ENCODE peak calls at places on chromosomes 13 and 19, in six cellular contexts. W is breast epithelium; K is BE2C; U is GM10248; A is CD4-positive, alpha-beta T cell; H is cardiac muscle cell. E is an unnamed sample.

GRCh38 chr19:35107541-35107939 is 8.1 kb upstream of the FXYD3 start:
- DNase-seq in U (no peak), A (no peak), H (peak; percentile 79), W (peak; percentile 78), K (no peak), E (no peak)

GRCh38 chr19:2249880-2250764 is 999 bp downstream of the AMH start:
- DNase-seq in K (peak; percentile 21), A (no peak), W (no peak), H (no peak), U (no peak), E (no peak)

GRCh38 chr19:51389143-51389542 is 1.2 kb downstream of the C19orf84 start:
- DNase-seq in A (no peak), W (no peak), H (no peak), U (no peak), K (no peak), E (no peak)

GRCh38 chr13:30551194-30551593 is 66.5 kb upstream of the USPL1 start:
- DNase-seq in A (no peak), W (no peak), U (peak; percentile 45), H (peak; percentile 52), K (no peak), E (no peak)

GRCh38 chr13:42803563-42804212 is 22.3 kb downstream of the FAM216B start:
- DNase-seq in U (no peak), W (no peak), H (peak; percentile 37), K (no peak), A (no peak), E (no peak)

GRCh38 chr19:29303707-29304090 is 90.7 kb upstream of the UQCRFS1 start:
- DNase-seq in U (no peak), W (no peak), H (no peak), K (no peak), A (no peak), E (no peak)

GRCh38 chr13:112954488-112955270 is 14.3 kb upstream of the MCF2L start:
- DNase-seq in K (no peak), W (no peak), H (no peak), A (no peak), U (no peak), E (no peak)

GRCh38 chr13:60328073-60328472 is 68.9 kb upstream of the TDRD3 start:
- DNase-seq in H (no peak), K (no peak), W (no peak), A (no peak), U (no peak), E (no peak)

GRCh38 chr19:40221858-40222619 is 3.9 kb upstream of the TTC9B start:
- DNase-seq in H (peak; percentile 93), U (peak; percentile 91), K (peak; percentile 82), W (peak; percentile 67), A (peak; percentile 58), E (peak; percentile 82)

GRCh38 chr13:113981201-113981605 is 7.3 kb upstream of the C13orf46 start:
- DNase-seq in U (no peak), A (no peak), W (peak; percentile 81), H (no peak), K (no peak), E (no peak)

GRCh38 chr13:36882829-36883390 is 37.1 kb downstream of the SMAD9 start:
- DNase-seq in A (no peak), U (no peak), W (no peak), H (no peak), K (no peak), E (no peak)

GRCh38 chr13:77000475-77000874 is 8.6 kb downstream of the CLN5 start:
- DNase-seq in W (no peak), K (no peak), H (peak; percentile 72), U (no peak), A (no peak), E (no peak)

GRCh38 chr19:36215276-36216171 is 618 bp downstream of the ZNF146 start:
- DNase-seq in A (no peak), H (peak; percentile 60), W (no peak), K (peak; percentile 17), U (peak; percentile 22), E (peak; percentile 11)

GRCh38 chr13:41501281-41501680 is 43.9 kb downstream of the RGCC start:
- DNase-seq in K (no peak), U (no peak), A (no peak), H (no peak), W (no peak), E (no peak)

GRCh38 chr13:41500501-41500900 is 43.2 kb downstream of the RGCC start:
- DNase-seq in A (peak; percentile 56), K (no peak), W (no peak), U (no peak), H (no peak), E (no peak)

GRCh38 chr13:41502021-41502420 is 44.7 kb downstream of the RGCC start:
- DNase-seq in A (no peak), K (no peak), H (no peak), W (no peak), U (no peak), E (no peak)

GRCh38 chr13:41497436-41497835 is 40.1 kb downstream of the RGCC start:
- DNase-seq in W (no peak), K (no peak), H (no peak), U (no peak), A (no peak), E (no peak)

DNA sequence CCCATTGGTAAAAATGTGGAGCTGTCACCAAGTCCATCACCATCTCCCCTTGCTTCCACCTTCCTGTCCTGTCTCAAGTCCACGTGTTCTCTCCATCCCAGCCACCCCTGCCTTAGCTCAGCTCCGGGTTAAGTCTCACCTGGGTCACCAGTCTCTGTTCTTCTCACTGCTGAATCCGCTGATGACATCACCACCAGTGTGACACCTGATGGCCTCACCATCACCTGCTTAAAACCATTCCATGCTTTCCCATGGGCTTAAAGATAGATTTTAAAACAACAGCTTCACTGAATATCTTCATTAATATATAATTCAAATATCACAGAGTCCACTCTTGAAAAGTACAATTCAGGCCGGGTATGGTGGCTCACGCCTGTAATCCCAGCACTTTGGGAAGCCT is 42.1 kb downstream of the RGCC start:
- DNase-seq in K (no peak), W (no peak), U (no peak), A (no peak), H (no peak), E (no peak)
- TF ChIP-seq CTCF in K (no peak), W (no peak), U (no peak), A (no peak), H (no peak), E (no peak)

GRCh38 chr19:3368848-3369336 is 2.5 kb downstream of the NFIC start:
- DNase-seq in W (no peak), H (peak; percentile 56), K (no peak), A (no peak), U (no peak), E (no peak)
- TF ChIP-seq CTCF in W (no peak), H (no peak), K (no peak), A (no peak), U (no peak), E (no peak)

DNA sequence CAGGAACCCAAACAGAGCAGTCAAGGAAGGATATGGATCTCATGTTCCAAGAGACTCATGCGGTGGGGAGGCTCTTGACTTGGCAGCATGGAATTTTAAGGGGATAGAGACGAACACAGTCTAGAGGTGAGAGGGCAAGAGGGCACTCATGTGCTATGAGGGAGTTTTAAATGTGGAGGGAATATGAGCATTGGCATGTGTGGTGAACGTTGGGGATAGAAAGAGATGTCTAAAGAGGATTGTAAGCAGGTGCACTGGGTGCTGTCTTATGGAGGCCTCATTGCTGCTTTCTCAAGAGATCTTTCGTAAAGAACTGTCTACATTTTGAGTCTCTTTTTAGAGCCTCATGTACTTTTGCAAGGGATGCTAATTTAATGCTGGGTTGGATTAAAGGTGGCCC is 600.3 kb upstream of the GPC6 start:
- DNase-seq in K (no peak), U (no peak), W (no peak), H (no peak), A (no peak), E (no peak)
- TF ChIP-seq CTCF in K (no peak), U (no peak), W (no peak), H (no peak), A (no peak), E (no peak)

GRCh38 chr13:21034602-21035190 is 26.7 kb downstream of the LATS2 start:
- DNase-seq in A (no peak), K (no peak), W (no peak), U (peak; percentile 35), H (peak; percentile 66), E (peak; percentile 32)
- TF ChIP-seq CTCF in A (no peak), K (peak; percentile 8), W (no peak), U (peak; percentile 40), H (peak; percentile 45), E (no peak)

DNA sequence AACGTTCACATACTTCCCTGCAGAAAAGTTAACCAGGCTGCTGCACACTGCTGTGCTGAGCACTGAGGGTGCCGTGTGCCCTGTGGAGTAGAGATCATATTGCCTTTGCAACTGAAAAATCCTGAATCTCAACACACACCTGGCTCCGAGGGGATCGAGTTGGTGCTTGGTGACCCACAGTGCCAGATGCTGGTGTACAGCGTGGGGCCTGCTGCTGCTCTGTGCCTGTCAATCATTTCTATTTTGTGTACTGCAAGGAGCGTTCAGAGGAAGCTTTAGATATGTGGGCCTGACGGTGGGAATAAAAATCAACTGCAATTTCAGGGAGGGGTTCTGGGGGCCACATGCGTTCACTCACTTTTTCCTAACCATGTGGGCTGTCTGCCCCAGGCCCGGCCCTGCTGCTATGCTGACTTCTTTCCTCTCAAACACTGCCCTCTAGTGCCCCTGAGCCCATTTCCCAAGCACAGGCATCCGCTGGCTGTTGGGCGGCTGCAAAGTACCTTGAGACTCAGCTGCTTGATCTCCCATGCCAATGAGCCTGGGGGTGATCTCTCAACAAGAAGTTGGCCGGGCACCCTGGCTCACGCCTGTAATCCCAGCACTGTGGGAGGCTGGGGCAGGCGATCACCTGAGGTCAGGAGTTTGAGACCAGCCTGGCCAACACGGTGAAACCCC is 9.7 kb upstream of the LENG8 start:
- DNase-seq in A (no peak), U (no peak), W (peak; percentile 84), H (peak; percentile 61), K (peak; percentile 66), E (peak; percentile 63)
- TF ChIP-seq CTCF in A (no peak), U (peak; percentile 33), W (no peak), H (peak; percentile 65), K (peak; percentile 76), E (peak; percentile 46)

GRCh38 chr13:27406178-27406939 is 18.1 kb upstream of the GTF3A start:
- DNase-seq in K (peak; percentile 30), H (peak; percentile 56), A (peak; percentile 7), U (peak; percentile 53), W (no peak), E (no peak)
- TF ChIP-seq CTCF in K (peak; percentile 72), H (peak; percentile 53), A (peak; percentile 67), U (peak; percentile 39), W (no peak), E (peak; percentile 47)

GRCh38 chr19:45178262-45179062 is at the start of gene BLOC1S3:
- DNase-seq in K (peak; percentile 100), U (peak; percentile 97), W (peak; percentile 100), A (peak; percentile 100), H (peak; percentile 100), E (peak; percentile 100)
- TF ChIP-seq CTCF in K (peak; percentile 41), U (peak; percentile 40), W (peak; percentile 51), A (peak; percentile 32), H (peak; percentile 38), E (peak; percentile 38)

DNA sequence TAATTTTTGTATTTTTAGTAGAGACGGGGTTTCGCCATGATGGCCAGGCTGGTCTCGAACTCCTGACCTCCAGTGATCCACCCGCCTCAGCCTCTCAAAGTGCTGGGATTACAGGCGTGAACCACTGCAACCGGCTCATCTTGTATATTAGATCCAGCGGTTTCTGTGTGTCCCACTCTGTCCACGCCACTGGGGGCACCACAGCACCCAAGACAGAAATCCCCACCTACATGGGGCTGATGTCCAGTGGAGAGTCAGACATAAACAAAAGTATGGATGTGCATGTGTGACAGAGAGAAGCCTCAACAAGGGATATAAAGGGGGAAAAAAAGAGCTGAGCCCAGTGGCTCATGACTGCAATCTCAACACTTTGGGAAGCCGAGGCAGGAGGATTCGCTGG is 65.8 kb upstream of the ADGRE5 start:
- DNase-seq in U (no peak), H (no peak), W (no peak), K (no peak), A (no peak), E (no peak)
- TF ChIP-seq CTCF in U (no peak), H (peak; percentile 23), W (no peak), K (peak; percentile 23), A (no peak), E (no peak)

E was measured in nephron progenitor cell.